ENCODE peak calls at places on chromosomes 16 and 17, in seven cellular contexts. Q, A, E, Y, N, Z and M are unnamed samples.

GRCh38 chr17:45888392-45888791 is 6.0 kb upstream of the MAPT start:
- DNase-seq in Q (no peak), A (no peak), E (no peak), Y (no peak), N (no peak), Z (no peak), M (no peak)

GRCh38 chr16:50281391-50282009 is 15.1 kb downstream of the ADCY7 start:
- DNase-seq in Q (no peak), A (no peak), E (no peak), Y (no peak), N (no peak), Z (no peak), M (no peak)

GRCh38 chr16:24906199-24906808 is 60.5 kb downstream of the SLC5A11 start:
- DNase-seq in Q (peak; percentile 64), A (no peak), E (no peak), Y (no peak), N (no peak), Z (peak; percentile 11), M (no peak)

GRCh38 chr16:67311607-67312449 is 14.7 kb downstream of the KCTD19 start:
- DNase-seq in Q (peak; percentile 93), A (no peak), E (no peak), Y (no peak), N (no peak), Z (peak; percentile 28), M (no peak)

GRCh38 chr16:14202697-14203096 is 131.6 kb downstream of the MRTFB start:
- DNase-seq in Q (no peak), A (no peak), E (no peak), Y (no peak), N (no peak), Z (peak; percentile 54), M (no peak)

GRCh38 chr16:28096974-28097373 is 33.5 kb upstream of the GSG1L start:
- DNase-seq in Q (no peak), A (no peak), E (no peak), Y (no peak), N (no peak), Z (no peak), M (no peak)

GRCh38 chr16:85847681-85848601 is 48.4 kb downstream of the COX4I1 start:
- DNase-seq in Q (no peak), A (peak; percentile 57), E (no peak), Y (no peak), N (no peak), Z (peak; percentile 96), M (no peak)

GRCh38 chr17:1720856-1721386 is 3.6 kb upstream of the WDR81 start:
- DNase-seq in Q (peak; percentile 58), A (peak; percentile 80), E (peak; percentile 52), Y (no peak), N (no peak), Z (peak; percentile 51), M (no peak)

GRCh38 chr16:68179855-68180254 is 56.1 kb downstream of the ESRP2 start:
- DNase-seq in Q (no peak), A (no peak), E (no peak), Y (no peak), N (no peak), Z (no peak), M (no peak)

GRCh38 chr16:22425036-22425801 is 50.8 kb upstream of the CDR2 start:
- DNase-seq in Q (peak; percentile 78), A (peak; percentile 87), E (no peak), Y (no peak), N (no peak), Z (no peak), M (no peak)

GRCh38 chr17:13568746-13569739 is 32.7 kb downstream of the HS3ST3A1 start:
- DNase-seq in Q (peak; percentile 35), A (no peak), E (no peak), Y (no peak), N (no peak), Z (no peak), M (no peak)

GRCh38 chr17:67043283-67043682 is 1.1 kb upstream of the CACNG1 start:
- DNase-seq in Q (no peak), A (no peak), E (no peak), Y (no peak), N (no peak), Z (no peak), M (no peak)

GRCh38 chr17:79395046-79395445 is 215.8 kb downstream of the RBFOX3 start:
- DNase-seq in Q (no peak), A (no peak), E (no peak), Y (no peak), N (no peak), Z (no peak), M (no peak)